ENCODE peak calls at places on chromosomes 13 and 19, in eight cellular contexts. H is ovary, D is cardiac muscle cell, G is hepatocyte, C is fibroblast of lung, T is heart right ventricle, U is upper lobe of left lung, P is H9. J is an unnamed sample. For H3K4me1, the result is how much of the 10 kb centered on the place peaks cover.

GRCh38 chr19:2333027-2333806 is 4.7 kb downstream of the SPPL2B start:
- DNase-seq in D (no peak), H (no peak), T (no peak), C (no peak), U (no peak), G (peak), P (no peak), J (no peak)

GRCh38 chr19:20611866-20612265 is 46.3 kb upstream of the ZNF737 start:
- DNase-seq in U (no peak), H (peak), T (no peak), C (no peak), D (no peak), G (no peak), P (no peak), J (no peak)

GRCh38 chr13:25153736-25154135 is 18.4 kb downstream of the AMER2 start:
- DNase-seq in D (no peak), T (no peak), P (no peak), C (no peak), U (no peak), H (no peak), G (no peak), J (no peak)

GRCh38 chr19:28126499-28126898 is 1086.5 kb downstream of the UQCRFS1 start:
- DNase-seq in C (no peak), T (no peak), U (no peak), D (no peak), G (no peak), H (no peak), P (no peak), J (no peak)

GRCh38 chr13:74443623-74444022 is 309.4 kb upstream of the KLF12 start:
- DNase-seq in C (peak), T (no peak), G (no peak), D (no peak), P (no peak), H (no peak), U (no peak), J (peak)

GRCh38 chr13:44362394-44363040 is 11.1 kb upstream of the SERP2 start:
- DNase-seq in D (no peak), U (no peak), C (peak), G (no peak), P (no peak), T (no peak), H (no peak), J (no peak)

GRCh38 chr13:46759861-46760260 is 37.1 kb downstream of the ESD start:
- DNase-seq in T (no peak), C (peak), U (peak), D (no peak), P (no peak), G (peak), H (no peak), J (no peak)

GRCh38 chr19:46859637-46860124 is 1.1 kb upstream of the ARHGAP35 start:
- DNase-seq in D (no peak), P (no peak), U (no peak), H (peak), T (peak), G (peak), C (no peak), J (no peak)

GRCh38 chr19:56189785-56190184 is 7.8 kb downstream of the ZSCAN5B start:
- DNase-seq in G (no peak), U (no peak), H (no peak), D (no peak), C (no peak), T (no peak), P (no peak), J (no peak)

GRCh38 chr13:26591672-26592071 is 34.2 kb downstream of the WASF3 start:
- DNase-seq in P (no peak), G (no peak), H (no peak), U (no peak), C (no peak), T (no peak), D (no peak), J (no peak)

GRCh38 chr13:45784755-45785675 is 66.5 kb downstream of the SIAH3 start:
- DNase-seq in D (no peak), H (no peak), C (no peak), P (no peak), G (no peak), U (no peak), T (no peak), J (peak)

GRCh38 chr13:49935171-49936084 is 712 bp downstream of the SPRYD7 start:
- DNase-seq in D (no peak), U (peak), T (no peak), G (peak), H (no peak), C (peak), P (peak), J (peak)

GRCh38 chr13:94811753-94812152 is 99.4 kb upstream of the SOX21 start:
- DNase-seq in T (no peak), D (no peak), P (no peak), H (no peak), C (no peak), U (no peak), G (no peak), J (no peak)

GRCh38 chr13:78709028-78709427 is 50.1 kb upstream of the OBI1 start:
- DNase-seq in C (no peak), H (no peak), D (no peak), P (no peak), G (no peak), T (no peak), U (no peak), J (peak)

GRCh38 chr13:26605845-26606244 is 48.4 kb downstream of the WASF3 start:
- DNase-seq in C (no peak), H (no peak), D (no peak), G (no peak), P (peak), T (no peak), U (no peak), J (no peak)

GRCh38 chr13:39895254-39895653 is 239.8 kb downstream of the COG6 start:
- DNase-seq in H (no peak), T (no peak), P (no peak), C (no peak), G (no peak), D (peak), U (no peak), J (no peak)

GRCh38 chr13:43339843-43340550 is 316.6 kb downstream of the DNAJC15 start:
- DNase-seq in T (no peak), D (no peak), P (no peak), U (no peak), G (no peak), H (no peak), C (peak), J (no peak)

GRCh38 chr19:46213156-46213555 is 16.4 kb upstream of the IGFL1 start:
- DNase-seq in T (no peak), D (no peak), C (no peak), H (no peak), G (no peak), U (no peak), P (no peak), J (no peak)

DNA sequence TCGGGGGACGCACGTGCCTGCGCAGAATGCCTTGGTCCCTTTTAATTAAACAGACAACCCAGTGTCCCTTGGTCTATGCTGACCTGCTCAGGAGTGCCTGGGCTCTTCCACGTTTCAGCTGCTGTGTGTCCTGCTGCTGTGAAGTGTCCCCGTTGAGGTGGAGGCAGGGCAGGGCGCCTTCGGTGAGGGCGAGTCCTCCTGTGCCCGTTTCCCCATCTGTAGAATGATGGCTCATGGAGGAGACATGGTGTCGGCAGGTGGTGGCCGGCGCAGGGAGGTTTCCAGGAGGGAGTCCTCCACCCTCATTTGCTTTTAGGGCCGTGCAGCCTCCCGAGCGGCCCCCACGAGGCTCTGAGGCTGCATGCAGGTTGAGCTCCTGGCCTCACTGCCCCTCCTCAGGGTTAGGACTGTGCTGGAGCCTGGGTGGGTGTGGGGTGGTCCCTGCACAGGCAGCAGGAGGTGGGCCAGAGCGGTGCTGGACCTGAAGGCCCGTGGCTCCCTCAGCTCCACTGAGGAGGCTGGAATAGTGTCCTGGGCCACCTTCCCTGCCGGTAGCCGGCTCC is 8.8 kb downstream of the STK11 start:
- DNase-seq in C (no peak), P (no peak), G (no peak), T (no peak), H (no peak), D (no peak), U (no peak), J (no peak)
- H3K4me1 ChIP-seq in C (under half), P (under half), G (under half), T (half or more), H (under half), D (under half), U (half or more), J (under half)

DNA sequence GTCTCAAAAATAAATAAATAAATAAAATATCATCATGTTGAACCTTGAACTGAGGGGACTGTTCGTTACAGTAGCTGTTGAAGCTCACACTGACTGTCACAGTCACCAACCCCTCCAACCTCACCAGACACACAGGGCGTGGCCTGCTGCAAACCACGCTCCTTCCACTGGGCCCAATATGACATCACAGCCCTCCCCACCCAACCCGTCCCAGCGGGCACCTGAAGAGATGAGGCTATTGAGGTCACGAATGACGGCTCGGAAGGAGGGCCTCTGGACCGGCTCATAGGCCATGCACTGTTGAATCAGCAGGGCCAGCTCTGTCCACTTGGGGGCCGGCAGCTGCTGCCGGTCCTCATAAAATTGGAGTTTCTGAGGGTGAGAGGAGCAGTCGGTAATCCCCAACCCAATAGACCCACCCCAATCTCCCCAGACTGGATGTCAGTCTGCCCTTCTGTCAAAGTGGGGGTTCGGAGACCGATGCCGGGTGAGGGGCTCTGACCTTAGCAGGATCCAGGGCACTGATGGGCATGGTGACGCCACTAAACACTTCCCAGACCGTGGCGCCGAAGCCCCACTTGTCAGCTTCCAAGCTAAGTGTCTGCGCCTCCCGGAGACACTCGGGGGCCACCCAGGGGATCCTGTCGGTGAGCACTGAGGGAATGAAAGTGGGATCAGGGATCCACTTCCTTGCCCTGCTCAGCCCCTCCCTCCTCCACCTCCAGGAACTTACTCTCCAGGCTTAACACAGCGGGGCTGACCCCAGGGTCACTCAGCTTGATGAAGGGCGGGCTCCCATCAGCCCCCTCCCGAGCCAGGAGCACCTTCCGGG is 13.2 kb downstream of the JAK3 start:
- DNase-seq in T (no peak), D (no peak), C (no peak), G (no peak), H (no peak), U (no peak), P (peak), J (no peak)
- TF ChIP-seq CTCF in T (no peak), D (no peak), C (peak), G (no peak), H (no peak), U (no peak), P (peak), J (no peak)

GRCh38 chr19:3627351-3627723 is 747 bp upstream of the CACTIN start:
- DNase-seq in C (no peak), D (no peak), U (no peak), H (no peak), P (no peak), G (no peak), T (no peak), J (no peak)
- H3K27ac ChIP-seq in C (no peak), D (no peak), U (peak), H (no peak), P (no peak), G (peak), T (peak), J (no peak)

GRCh38 chr19:12944064-12944674 is 1.5 kb upstream of the RAD23A start:
- DNase-seq in T (no peak), D (no peak), U (no peak), H (no peak), P (no peak), G (no peak), C (no peak), J (no peak)
- H3K4me1 ChIP-seq in T (under half), D (under half), U (half or more), H (under half), P (under half), G (under half), C (under half), J (under half)

DNA sequence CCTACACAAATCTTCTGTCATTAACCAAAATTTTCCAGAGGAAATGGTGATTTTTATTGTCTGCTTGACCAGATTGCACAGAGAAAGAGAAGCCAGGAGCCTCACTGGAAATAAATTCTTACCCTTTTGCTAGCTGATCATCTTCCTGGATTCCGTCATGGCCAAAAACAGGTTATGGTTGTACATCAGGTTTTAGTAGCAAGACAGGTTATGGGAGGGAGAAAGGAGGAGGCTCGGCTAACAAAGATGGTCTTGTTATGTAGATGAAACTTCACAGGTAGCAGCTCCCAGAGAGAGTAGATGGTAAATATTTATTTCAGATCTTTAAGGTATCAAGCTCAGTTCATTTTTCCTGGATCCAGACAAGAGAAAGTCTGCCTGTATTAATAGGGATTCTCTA is 19.7 kb upstream of the CEACAM3 start:
- DNase-seq in G (no peak), D (no peak), C (no peak), P (no peak), U (no peak), H (no peak), T (no peak), J (no peak)
- TF ChIP-seq CTCF in G (no peak), D (no peak), C (no peak), P (no peak), U (no peak), H (no peak), T (no peak), J (no peak)

GRCh38 chr13:71524245-71525002 is 342.6 kb downstream of the DACH1 start:
- DNase-seq in C (peak), G (no peak), U (no peak), P (no peak), T (no peak), H (no peak), D (no peak), J (no peak)
- H3K27ac ChIP-seq in C (no peak), G (no peak), U (no peak), P (no peak), T (no peak), H (no peak), D (no peak), J (no peak)

GRCh38 chr19:16377521-16377920 is 52.9 kb downstream of the KLF2 start:
- DNase-seq in D (no peak), C (no peak), T (no peak), P (peak), U (no peak), H (no peak), G (no peak), J (no peak)
- H3K4me1 ChIP-seq in D (under half), C (under half), T (under half), P (under half), U (under half), H (under half), G (under half), J (under half)